ENCODE peak calls at places on chromosomes 2 and 18, in eight cellular contexts. One of them, this sample, is unnamed.

GRCh38 chr2:75018162-75018561 is 59.7 kb downstream of the POLE4 start:
- DNase-seq in IMR-90: no peak
- DNase-seq in stomach: no peak
- DNase-seq in sigmoid colon: no peak
- DNase-seq in fibroblast of lung: no peak
- DNase-seq in NB4: peak
- DNase-seq in foreskin fibroblast: no peak
- DNase-seq in heart left ventricle: no peak
- DNase-seq in this sample: no peak

GRCh38 chr2:170696006-170696405 is 19.1 kb upstream of the SP5 start:
- DNase-seq in IMR-90: no peak
- DNase-seq in stomach: no peak
- DNase-seq in sigmoid colon: no peak
- DNase-seq in fibroblast of lung: no peak
- DNase-seq in NB4: no peak
- DNase-seq in foreskin fibroblast: no peak
- DNase-seq in heart left ventricle: no peak
- DNase-seq in this sample: no peak

GRCh38 chr18:67433971-67434370 is 82.5 kb downstream of the DSEL start:
- DNase-seq in IMR-90: no peak
- DNase-seq in stomach: no peak
- DNase-seq in sigmoid colon: no peak
- DNase-seq in fibroblast of lung: no peak
- DNase-seq in NB4: no peak
- DNase-seq in foreskin fibroblast: no peak
- DNase-seq in heart left ventricle: no peak
- DNase-seq in this sample: no peak

GRCh38 chr2:176642074-176642473 is 372.8 kb downstream of the MTX2 start:
- DNase-seq in IMR-90: peak
- DNase-seq in stomach: no peak
- DNase-seq in sigmoid colon: no peak
- DNase-seq in fibroblast of lung: peak
- DNase-seq in NB4: no peak
- DNase-seq in foreskin fibroblast: peak
- DNase-seq in heart left ventricle: no peak
- DNase-seq in this sample: no peak

GRCh38 chr2:62116983-62117382 is 78.9 kb upstream of the B3GNT2 start:
- DNase-seq in IMR-90: no peak
- DNase-seq in stomach: no peak
- DNase-seq in sigmoid colon: no peak
- DNase-seq in fibroblast of lung: no peak
- DNase-seq in NB4: peak
- DNase-seq in foreskin fibroblast: no peak
- DNase-seq in heart left ventricle: no peak
- DNase-seq in this sample: no peak

GRCh38 chr18:3060667-3061580 is 48.0 kb upstream of the LPIN2 start:
- DNase-seq in IMR-90: no peak
- DNase-seq in stomach: no peak
- DNase-seq in sigmoid colon: no peak
- DNase-seq in fibroblast of lung: no peak
- DNase-seq in NB4: no peak
- DNase-seq in foreskin fibroblast: no peak
- DNase-seq in heart left ventricle: no peak
- DNase-seq in this sample: no peak

GRCh38 chr2:134333646-134334189 is 79.8 kb downstream of the MGAT5 start:
- DNase-seq in IMR-90: no peak
- DNase-seq in stomach: no peak
- DNase-seq in sigmoid colon: no peak
- DNase-seq in fibroblast of lung: no peak
- DNase-seq in NB4: no peak
- DNase-seq in foreskin fibroblast: no peak
- DNase-seq in heart left ventricle: no peak
- DNase-seq in this sample: peak

GRCh38 chr2:188787661-188788044 is 186.5 kb upstream of the COL3A1 start:
- DNase-seq in IMR-90: no peak
- DNase-seq in stomach: no peak
- DNase-seq in sigmoid colon: no peak
- DNase-seq in fibroblast of lung: peak
- DNase-seq in NB4: no peak
- DNase-seq in foreskin fibroblast: peak
- DNase-seq in heart left ventricle: no peak
- DNase-seq in this sample: no peak

GRCh38 chr2:200863655-200864205 is 728 bp downstream of the CLK1 start:
- DNase-seq in IMR-90: no peak
- DNase-seq in stomach: no peak
- DNase-seq in sigmoid colon: no peak
- DNase-seq in fibroblast of lung: peak
- DNase-seq in NB4: no peak
- DNase-seq in foreskin fibroblast: no peak
- DNase-seq in heart left ventricle: no peak
- DNase-seq in this sample: no peak

GRCh38 chr2:86301010-86301409 is 36.4 kb downstream of the REEP1 start:
- DNase-seq in IMR-90: no peak
- DNase-seq in stomach: no peak
- DNase-seq in sigmoid colon: peak
- DNase-seq in fibroblast of lung: peak
- DNase-seq in NB4: no peak
- DNase-seq in foreskin fibroblast: no peak
- DNase-seq in heart left ventricle: no peak
- DNase-seq in this sample: no peak

GRCh38 chr2:63053889-63054725 is 3.5 kb downstream of the OTX1 start:
- DNase-seq in IMR-90: no peak
- DNase-seq in stomach: no peak
- DNase-seq in sigmoid colon: peak
- DNase-seq in fibroblast of lung: no peak
- DNase-seq in NB4: no peak
- DNase-seq in foreskin fibroblast: no peak
- DNase-seq in heart left ventricle: no peak
- DNase-seq in this sample: no peak

GRCh38 chr2:224545884-224546644 is 39.1 kb downstream of the CUL3 start:
- DNase-seq in IMR-90: peak
- DNase-seq in stomach: no peak
- DNase-seq in sigmoid colon: no peak
- DNase-seq in fibroblast of lung: peak
- DNase-seq in NB4: no peak
- DNase-seq in foreskin fibroblast: no peak
- DNase-seq in heart left ventricle: no peak
- DNase-seq in this sample: no peak

GRCh38 chr2:134193774-134194173 is 60.1 kb upstream of the MGAT5 start:
- DNase-seq in IMR-90: no peak
- DNase-seq in stomach: no peak
- DNase-seq in sigmoid colon: no peak
- DNase-seq in fibroblast of lung: no peak
- DNase-seq in NB4: no peak
- DNase-seq in foreskin fibroblast: no peak
- DNase-seq in heart left ventricle: no peak
- DNase-seq in this sample: no peak

GRCh38 chr2:69011611-69012157 is 1.3 kb upstream of the ANTXR1 start:
- DNase-seq in IMR-90: no peak
- DNase-seq in stomach: no peak
- DNase-seq in sigmoid colon: no peak
- DNase-seq in fibroblast of lung: no peak
- DNase-seq in NB4: peak
- DNase-seq in foreskin fibroblast: no peak
- DNase-seq in heart left ventricle: no peak
- DNase-seq in this sample: no peak

GRCh38 chr2:141041281-141041680 is 1089.5 kb downstream of the LRP1B start:
- DNase-seq in IMR-90: peak
- DNase-seq in stomach: no peak
- DNase-seq in sigmoid colon: no peak
- DNase-seq in fibroblast of lung: peak
- DNase-seq in NB4: no peak
- DNase-seq in foreskin fibroblast: peak
- DNase-seq in heart left ventricle: no peak
- DNase-seq in this sample: no peak

GRCh38 chr2:236249066-236249465 is 15.1 kb downstream of the ASB18 start:
- DNase-seq in IMR-90: no peak
- DNase-seq in stomach: no peak
- DNase-seq in sigmoid colon: no peak
- DNase-seq in fibroblast of lung: no peak
- DNase-seq in NB4: no peak
- DNase-seq in foreskin fibroblast: no peak
- DNase-seq in heart left ventricle: no peak
- DNase-seq in this sample: no peak

GRCh38 chr2:219273887-219274391 is 5.2 kb upstream of the DNAJB2 start:
- DNase-seq in IMR-90: no peak
- DNase-seq in stomach: no peak
- DNase-seq in sigmoid colon: no peak
- DNase-seq in fibroblast of lung: peak
- DNase-seq in NB4: no peak
- DNase-seq in foreskin fibroblast: no peak
- DNase-seq in heart left ventricle: no peak
- DNase-seq in this sample: no peak

GRCh38 chr2:24471662-24472061 is 19.4 kb upstream of the NCOA1 start:
- DNase-seq in IMR-90: no peak
- DNase-seq in stomach: no peak
- DNase-seq in sigmoid colon: no peak
- DNase-seq in fibroblast of lung: no peak
- DNase-seq in NB4: peak
- DNase-seq in foreskin fibroblast: no peak
- DNase-seq in heart left ventricle: no peak
- DNase-seq in this sample: no peak

DNA sequence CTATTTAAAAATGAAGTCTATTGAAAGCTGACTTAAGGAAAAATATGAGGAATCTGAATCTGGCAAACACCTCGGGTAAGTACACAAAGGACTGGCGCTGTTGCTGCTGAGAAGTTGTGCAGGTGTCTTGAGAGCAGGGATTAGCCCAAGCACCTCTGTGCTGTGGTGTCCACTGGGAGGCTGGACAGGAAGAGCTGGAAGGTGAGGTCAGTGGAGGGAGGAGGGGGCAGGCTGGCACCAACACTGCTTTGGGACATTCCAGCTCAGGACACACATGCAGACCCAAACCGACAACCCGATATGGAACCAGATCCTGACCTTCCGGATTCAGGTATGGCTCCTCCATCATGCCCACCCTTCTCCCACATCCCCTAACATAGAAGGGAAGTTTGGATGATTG is 20.6 kb downstream of the FER1L5 start:
- DNase-seq in IMR-90: no peak
- DNase-seq in stomach: peak
- DNase-seq in sigmoid colon: no peak
- DNase-seq in fibroblast of lung: no peak
- DNase-seq in NB4: no peak
- DNase-seq in foreskin fibroblast: no peak
- DNase-seq in heart left ventricle: no peak
- DNase-seq in this sample: no peak
- H3K4me3 ChIP-seq in IMR-90: no peak
- H3K4me3 ChIP-seq in stomach: no peak
- H3K4me3 ChIP-seq in sigmoid colon: no peak
- H3K4me3 ChIP-seq in fibroblast of lung: no peak
- H3K4me3 ChIP-seq in NB4: no peak
- H3K4me3 ChIP-seq in foreskin fibroblast: no peak
- H3K4me3 ChIP-seq in heart left ventricle: no peak
- H3K4me3 ChIP-seq in this sample: no peak

GRCh38 chr18:46468431-46469180 is 188.4 kb downstream of the LOXHD1 start:
- DNase-seq in IMR-90: no peak
- DNase-seq in stomach: no peak
- DNase-seq in sigmoid colon: no peak
- DNase-seq in fibroblast of lung: no peak
- DNase-seq in NB4: no peak
- DNase-seq in foreskin fibroblast: no peak
- DNase-seq in heart left ventricle: no peak
- DNase-seq in this sample: no peak

GRCh38 chr18:46461993-46462392 is 195.0 kb downstream of the LOXHD1 start:
- DNase-seq in IMR-90: no peak
- DNase-seq in stomach: no peak
- DNase-seq in sigmoid colon: no peak
- DNase-seq in fibroblast of lung: no peak
- DNase-seq in NB4: no peak
- DNase-seq in foreskin fibroblast: no peak
- DNase-seq in heart left ventricle: no peak
- DNase-seq in this sample: no peak

GRCh38 chr18:46466236-46467160 is 190.5 kb downstream of the LOXHD1 start:
- DNase-seq in IMR-90: no peak
- DNase-seq in stomach: no peak
- DNase-seq in sigmoid colon: no peak
- DNase-seq in fibroblast of lung: no peak
- DNase-seq in NB4: no peak
- DNase-seq in foreskin fibroblast: no peak
- DNase-seq in heart left ventricle: no peak
- DNase-seq in this sample: no peak

GRCh38 chr18:46462523-46462922 is 194.5 kb downstream of the LOXHD1 start:
- DNase-seq in IMR-90: no peak
- DNase-seq in stomach: no peak
- DNase-seq in sigmoid colon: no peak
- DNase-seq in fibroblast of lung: no peak
- DNase-seq in NB4: no peak
- DNase-seq in foreskin fibroblast: no peak
- DNase-seq in heart left ventricle: no peak
- DNase-seq in this sample: no peak

DNA sequence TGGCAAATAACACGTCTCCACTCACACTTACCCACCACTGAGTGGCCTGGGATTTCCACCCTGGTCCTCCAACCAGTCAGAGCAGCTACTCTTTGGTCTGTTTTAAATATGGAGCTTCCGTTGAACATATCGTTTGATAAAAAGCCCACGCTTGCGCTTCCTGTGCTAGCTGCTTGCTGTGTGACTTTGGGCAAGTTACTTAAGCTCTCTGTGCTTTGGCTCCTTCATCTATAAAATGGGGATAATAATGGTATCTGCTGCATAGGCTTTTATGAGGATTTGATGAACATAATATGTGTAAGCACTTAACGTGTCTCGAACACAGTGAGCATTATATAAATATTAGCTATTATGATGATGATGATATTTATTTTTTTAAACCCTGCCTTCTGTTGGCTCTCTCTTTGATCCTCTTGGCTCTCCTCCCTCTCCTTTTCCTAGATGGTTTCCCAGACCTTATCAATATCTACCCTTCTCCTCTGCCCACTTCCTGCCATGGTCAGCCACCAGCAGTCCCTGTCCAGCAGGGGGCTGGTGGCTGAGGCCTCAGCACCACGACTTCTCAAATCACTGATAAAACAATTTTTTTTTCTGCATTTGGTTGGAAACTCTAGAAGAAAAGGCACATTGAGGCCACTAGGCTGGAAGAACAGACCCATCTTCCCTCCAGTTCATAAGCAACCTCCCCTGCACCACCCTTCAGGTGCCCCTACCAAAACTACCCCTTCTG is 191.9 kb downstream of the LOXHD1 start:
- DNase-seq in IMR-90: no peak
- DNase-seq in stomach: no peak
- DNase-seq in sigmoid colon: no peak
- DNase-seq in fibroblast of lung: no peak
- DNase-seq in NB4: no peak
- DNase-seq in foreskin fibroblast: no peak
- DNase-seq in heart left ventricle: no peak
- DNase-seq in this sample: no peak
- TF ChIP-seq CTCF in IMR-90: peak
- TF ChIP-seq CTCF in stomach: no peak
- TF ChIP-seq CTCF in sigmoid colon: no peak
- TF ChIP-seq CTCF in fibroblast of lung: peak
- TF ChIP-seq CTCF in NB4: peak
- TF ChIP-seq CTCF in foreskin fibroblast: peak
- TF ChIP-seq CTCF in heart left ventricle: no peak
- TF ChIP-seq CTCF in this sample: peak

GRCh38 chr2:97095661-97096060 is 979 bp upstream of the FAHD2B start:
- DNase-seq in IMR-90: no peak
- DNase-seq in stomach: no peak
- DNase-seq in sigmoid colon: no peak
- DNase-seq in fibroblast of lung: no peak
- DNase-seq in NB4: no peak
- DNase-seq in foreskin fibroblast: no peak
- DNase-seq in heart left ventricle: no peak
- DNase-seq in this sample: no peak
- H3K4me3 ChIP-seq in IMR-90: no peak
- H3K4me3 ChIP-seq in stomach: peak
- H3K4me3 ChIP-seq in sigmoid colon: no peak
- H3K4me3 ChIP-seq in fibroblast of lung: no peak
- H3K4me3 ChIP-seq in NB4: no peak
- H3K4me3 ChIP-seq in foreskin fibroblast: peak
- H3K4me3 ChIP-seq in heart left ventricle: peak
- H3K4me3 ChIP-seq in this sample: no peak

GRCh38 chr2:76953733-76954347 is 568.3 kb downstream of the LRRTM4 start:
- DNase-seq in IMR-90: peak
- DNase-seq in stomach: no peak
- DNase-seq in sigmoid colon: no peak
- DNase-seq in fibroblast of lung: peak
- DNase-seq in NB4: peak
- DNase-seq in foreskin fibroblast: no peak
- DNase-seq in heart left ventricle: no peak
- DNase-seq in this sample: peak
- TF ChIP-seq CTCF in IMR-90: peak
- TF ChIP-seq CTCF in stomach: peak
- TF ChIP-seq CTCF in sigmoid colon: peak
- TF ChIP-seq CTCF in fibroblast of lung: peak
- TF ChIP-seq CTCF in NB4: peak
- TF ChIP-seq CTCF in foreskin fibroblast: no peak
- TF ChIP-seq CTCF in heart left ventricle: peak
- TF ChIP-seq CTCF in this sample: peak

This sample was measured in retinal pigment epithelial cell.